ENCODE peak calls at places on chromosomes 12 and 14, in six cellular contexts. E, O, T, J, G and L are unnamed samples.

GRCh38 chr12:124279846-124280360 is 15.0 kb upstream of the RFLNA start:
- DNase-seq in E (no peak), O (no peak), T (no peak), J (no peak), G (no peak), L (no peak)

GRCh38 chr12:113891737-113892520 is 74.2 kb downstream of the RBM19 start:
- DNase-seq in E (no peak), O (no peak), T (no peak), J (no peak), G (no peak), L (no peak)

GRCh38 chr14:76307786-76308780 is 67.9 kb upstream of the ESRRB start:
- DNase-seq in E (no peak), O (no peak), T (peak), J (no peak), G (peak), L (no peak)

GRCh38 chr12:83065562-83065961 is 378.9 kb downstream of the TMTC2 start:
- DNase-seq in E (no peak), O (no peak), T (no peak), J (no peak), G (no peak), L (no peak)

GRCh38 chr12:52207895-52208294 is 16.1 kb upstream of the KRT80 start:
- DNase-seq in E (no peak), O (no peak), T (no peak), J (no peak), G (no peak), L (peak)

GRCh38 chr14:47438650-47439140 is 236.7 kb downstream of the MDGA2 start:
- DNase-seq in E (no peak), O (no peak), T (no peak), J (no peak), G (peak), L (no peak)

GRCh38 chr12:57272337-57273151 is 21.6 kb upstream of the STAC3 start:
- DNase-seq in E (no peak), O (no peak), T (no peak), J (no peak), G (peak), L (peak)

GRCh38 chr12:115404761-115405470 is 720.9 kb upstream of the TBX3 start:
- DNase-seq in E (no peak), O (no peak), T (peak), J (no peak), G (no peak), L (peak)

GRCh38 chr12:115943310-115943629 is 334.2 kb downstream of the MED13L start:
- DNase-seq in E (no peak), O (no peak), T (no peak), J (no peak), G (no peak), L (no peak)

GRCh38 chr14:95250126-95250824 is 69.4 kb downstream of the CLMN start:
- DNase-seq in E (no peak), O (peak), T (no peak), J (no peak), G (no peak), L (no peak)

GRCh38 chr12:990308-990648 is 745 bp upstream of the ERC1 start:
- DNase-seq in E (no peak), O (peak), T (peak), J (no peak), G (peak), L (peak)

GRCh38 chr12:59699408-59700144 is 103.7 kb downstream of the SLC16A7 start:
- DNase-seq in E (no peak), O (no peak), T (no peak), J (no peak), G (no peak), L (peak)

GRCh38 chr12:89650239-89650638 is 58.4 kb downstream of the ATP2B1 start:
- DNase-seq in E (no peak), O (no peak), T (no peak), J (no peak), G (no peak), L (peak)

GRCh38 chr12:18139989-18140596 is 50.1 kb upstream of the RERGL start:
- DNase-seq in E (no peak), O (no peak), T (no peak), J (peak), G (peak), L (peak)

GRCh38 chr12:119283315-119283714 is 51.2 kb upstream of the CCDC60 start:
- DNase-seq in E (no peak), O (no peak), T (peak), J (peak), G (peak), L (no peak)

GRCh38 chr14:34450542-34450915 is 11.5 kb downstream of the SPTSSA start:
- DNase-seq in E (no peak), O (no peak), T (no peak), J (no peak), G (no peak), L (no peak)

GRCh38 chr12:124745891-124746570 is 117.6 kb downstream of the SCARB1 start:
- DNase-seq in E (peak), O (peak), T (peak), J (peak), G (peak), L (peak)

GRCh38 chr12:12350868-12351463 is 924 bp upstream of the MANSC1 start:
- DNase-seq in E (no peak), O (no peak), T (no peak), J (no peak), G (no peak), L (peak)

GRCh38 chr14:64218344-64219240 is 75.6 kb downstream of the ESR2 start:
- DNase-seq in E (no peak), O (no peak), T (no peak), J (no peak), G (no peak), L (no peak)

GRCh38 chr14:94388027-94388895 is at the start of gene SERPINA1:
- DNase-seq in E (no peak), O (no peak), T (no peak), J (no peak), G (no peak), L (peak)

GRCh38 chr12:53543539-53543938 is 36.3 kb upstream of the NPFF start:
- DNase-seq in E (no peak), O (peak), T (no peak), J (peak), G (peak), L (peak)

GRCh38 chr14:37974421-37974820 is 233.3 kb upstream of the SSTR1 start:
- DNase-seq in E (no peak), O (no peak), T (no peak), J (no peak), G (no peak), L (no peak)

GRCh38 chr14:77100961-77101360 is 2.9 kb downstream of the CIPC start:
- DNase-seq in E (no peak), O (no peak), T (no peak), J (no peak), G (no peak), L (peak)

GRCh38 chr12:114823701-114824100 is 139.7 kb upstream of the TBX3 start:
- DNase-seq in E (no peak), O (no peak), T (no peak), J (no peak), G (no peak), L (no peak)

GRCh38 chr12:68138480-68138879 is 21.1 kb downstream of the IFNG start:
- DNase-seq in E (no peak), O (no peak), T (no peak), J (no peak), G (no peak), L (no peak)

DNA sequence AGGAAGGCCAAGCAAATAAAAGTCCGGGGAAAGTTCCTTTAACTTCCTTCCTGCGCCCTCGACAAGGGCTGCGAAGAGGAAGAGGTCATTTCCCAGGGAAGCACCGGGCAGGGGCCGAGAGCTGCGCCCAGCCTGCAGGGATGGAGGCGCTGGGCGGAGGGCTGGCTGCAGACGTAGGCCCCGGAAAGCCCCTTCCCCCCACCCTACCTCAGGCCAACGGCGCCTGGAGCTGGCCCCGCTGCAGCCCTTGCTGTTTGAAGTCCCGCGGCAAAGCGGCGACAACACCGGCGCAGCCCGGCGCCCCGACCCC is 65.0 kb upstream of the PTGR2 start:
- DNase-seq in E (no peak), O (peak), T (no peak), J (no peak), G (peak), L (peak)
- H4K8ac ChIP-seq in E (peak), O (no peak), T (peak), J (no peak), G (no peak), L (peak)

DNA sequence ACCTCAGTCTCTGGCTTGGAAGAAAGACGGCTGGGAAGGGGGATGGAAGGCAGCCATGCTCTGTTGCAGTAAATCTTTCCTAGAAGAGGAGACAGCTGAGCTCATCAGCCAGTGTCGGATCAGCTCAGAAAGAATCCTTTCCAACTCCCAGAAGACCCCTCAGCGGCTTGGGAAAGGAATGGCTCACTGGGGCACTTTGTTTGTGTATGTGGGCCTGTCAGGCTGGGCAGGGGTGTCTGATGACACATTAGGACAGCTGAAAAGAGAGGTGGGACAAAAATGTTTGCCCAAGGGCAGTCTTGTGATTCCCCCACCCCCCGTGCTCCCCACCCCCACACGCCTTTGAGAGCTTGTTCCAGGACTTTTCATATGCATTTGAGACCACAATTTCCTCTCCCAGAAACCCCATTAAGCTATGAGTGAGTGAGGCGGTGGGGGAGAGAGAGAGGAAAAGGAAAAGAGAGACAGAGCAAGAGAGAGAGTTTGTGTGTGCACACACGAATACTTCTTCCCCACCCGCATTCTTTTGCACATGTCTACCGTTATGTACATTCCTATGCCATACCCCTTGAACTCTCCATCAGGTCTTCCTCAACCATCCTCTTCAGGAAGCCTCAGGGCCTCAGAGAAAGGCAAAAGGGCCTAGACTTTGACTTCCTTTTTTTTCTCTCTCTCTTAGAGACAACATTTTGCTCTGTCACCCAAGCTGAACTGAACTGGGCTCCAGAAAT is 198.9 kb downstream of the ZFP36L1 start:
- DNase-seq in E (no peak), O (no peak), T (no peak), J (no peak), G (no peak), L (peak)
- H4K8ac ChIP-seq in E (no peak), O (no peak), T (peak), J (no peak), G (no peak), L (peak)

GRCh38 chr14:68689426-68689825 is 103.4 kb downstream of the ZFP36L1 start:
- DNase-seq in E (no peak), O (no peak), T (no peak), J (no peak), G (no peak), L (no peak)
- H4K8ac ChIP-seq in E (no peak), O (no peak), T (peak), J (no peak), G (no peak), L (peak)

DNA sequence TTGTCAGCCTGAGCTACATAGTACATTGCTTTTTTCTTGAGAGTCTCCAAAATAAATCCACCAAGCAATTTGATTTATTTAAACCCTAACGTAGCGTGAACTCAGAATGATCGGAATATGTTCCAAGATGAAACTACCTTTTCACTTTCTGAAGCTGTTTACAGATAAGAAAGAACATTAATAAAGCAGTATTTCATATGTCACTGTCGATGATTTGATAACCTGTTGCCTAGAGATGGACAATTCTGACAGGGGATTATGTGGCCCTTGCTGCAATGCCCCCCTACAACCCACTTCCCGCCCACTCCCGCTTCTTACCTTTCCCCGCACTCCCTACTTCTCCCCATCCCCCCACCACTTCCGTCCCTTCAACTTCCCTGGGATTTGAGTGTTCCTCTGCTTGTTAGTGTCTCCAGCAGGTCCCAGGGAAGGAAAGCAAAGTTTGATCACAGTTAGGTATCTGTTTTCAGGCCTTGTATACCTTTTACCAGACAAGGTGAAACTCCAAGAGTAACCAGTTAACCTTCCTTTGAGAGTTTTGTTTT is 229.2 kb upstream of the HMGA2 start:
- DNase-seq in E (no peak), O (peak), T (no peak), J (no peak), G (peak), L (no peak)
- H4K8ac ChIP-seq in E (no peak), O (no peak), T (peak), J (no peak), G (no peak), L (no peak)

GRCh38 chr12:38905480-38906351 is at the start of gene CPNE8:
- DNase-seq in E (no peak), O (peak), T (peak), J (peak), G (peak), L (no peak)
- H4K8ac ChIP-seq in E (peak), O (no peak), T (peak), J (peak), G (no peak), L (no peak)